ENCODE peak calls at places on chromosomes 16 and 17, in ten cellular contexts. One of them, this sample, is unnamed.

GRCh38 chr16:25988089-25988488 is 296.3 kb downstream of the HS3ST4 start:
- DNase-seq in stimulated activated CD4-positive, alpha-beta T cell treated with anti-CD3 and anti-CD28 coated beads, Interleukin-1b, Interleukin-23, amount 100 ng/mL, for 4 hours: no peak
- DNase-seq in GM19239: no peak
- DNase-seq in activated CD8-positive, alpha-beta memory T cell treated with anti-CD3 and anti-CD28 coated beads for 1 hour: no peak
- DNase-seq in stomach: no peak
- DNase-seq in stimulated activated CD8-positive, alpha-beta memory T cell treated with anti-CD3 and anti-CD28 coated beads, Interleukin-2, amount 100 ng/mL, for 48 hours: no peak
- DNase-seq in OCI-LY7: no peak
- DNase-seq in testis: no peak
- DNase-seq in lower lobe of right lung: no peak
- DNase-seq in NCI-H2171 treated with DMSO at 0.1 percent for 48 hours: peak
- DNase-seq in this sample: no peak

GRCh38 chr16:67286441-67287235 is 7.3 kb downstream of the PLEKHG4 start:
- DNase-seq in stimulated activated CD4-positive, alpha-beta T cell treated with anti-CD3 and anti-CD28 coated beads, Interleukin-1b, Interleukin-23, amount 100 ng/mL, for 4 hours: no peak
- DNase-seq in GM19239: no peak
- DNase-seq in activated CD8-positive, alpha-beta memory T cell treated with anti-CD3 and anti-CD28 coated beads for 1 hour: no peak
- DNase-seq in stomach: no peak
- DNase-seq in stimulated activated CD8-positive, alpha-beta memory T cell treated with anti-CD3 and anti-CD28 coated beads, Interleukin-2, amount 100 ng/mL, for 48 hours: no peak
- DNase-seq in OCI-LY7: no peak
- DNase-seq in testis: no peak
- DNase-seq in lower lobe of right lung: no peak
- DNase-seq in NCI-H2171 treated with DMSO at 0.1 percent for 48 hours: no peak
- DNase-seq in this sample: no peak

GRCh38 chr17:2697611-2698162 is 13.9 kb downstream of the CLUH start:
- DNase-seq in stimulated activated CD4-positive, alpha-beta T cell treated with anti-CD3 and anti-CD28 coated beads, Interleukin-1b, Interleukin-23, amount 100 ng/mL, for 4 hours: no peak
- DNase-seq in GM19239: peak
- DNase-seq in activated CD8-positive, alpha-beta memory T cell treated with anti-CD3 and anti-CD28 coated beads for 1 hour: no peak
- DNase-seq in stomach: no peak
- DNase-seq in stimulated activated CD8-positive, alpha-beta memory T cell treated with anti-CD3 and anti-CD28 coated beads, Interleukin-2, amount 100 ng/mL, for 48 hours: no peak
- DNase-seq in OCI-LY7: no peak
- DNase-seq in testis: peak
- DNase-seq in lower lobe of right lung: peak
- DNase-seq in NCI-H2171 treated with DMSO at 0.1 percent for 48 hours: no peak
- DNase-seq in this sample: peak

GRCh38 chr16:84530590-84530989 is 26.1 kb upstream of the MEAK7 start:
- DNase-seq in stimulated activated CD4-positive, alpha-beta T cell treated with anti-CD3 and anti-CD28 coated beads, Interleukin-1b, Interleukin-23, amount 100 ng/mL, for 4 hours: no peak
- DNase-seq in GM19239: no peak
- DNase-seq in activated CD8-positive, alpha-beta memory T cell treated with anti-CD3 and anti-CD28 coated beads for 1 hour: no peak
- DNase-seq in stomach: no peak
- DNase-seq in stimulated activated CD8-positive, alpha-beta memory T cell treated with anti-CD3 and anti-CD28 coated beads, Interleukin-2, amount 100 ng/mL, for 48 hours: no peak
- DNase-seq in OCI-LY7: no peak
- DNase-seq in testis: no peak
- DNase-seq in lower lobe of right lung: no peak
- DNase-seq in NCI-H2171 treated with DMSO at 0.1 percent for 48 hours: no peak
- DNase-seq in this sample: no peak

GRCh38 chr17:81512984-81513668 is 527 bp upstream of the ACTG1 start:
- DNase-seq in stimulated activated CD4-positive, alpha-beta T cell treated with anti-CD3 and anti-CD28 coated beads, Interleukin-1b, Interleukin-23, amount 100 ng/mL, for 4 hours: peak
- DNase-seq in GM19239: no peak
- DNase-seq in activated CD8-positive, alpha-beta memory T cell treated with anti-CD3 and anti-CD28 coated beads for 1 hour: peak
- DNase-seq in stomach: peak
- DNase-seq in stimulated activated CD8-positive, alpha-beta memory T cell treated with anti-CD3 and anti-CD28 coated beads, Interleukin-2, amount 100 ng/mL, for 48 hours: peak
- DNase-seq in OCI-LY7: peak
- DNase-seq in testis: peak
- DNase-seq in lower lobe of right lung: peak
- DNase-seq in NCI-H2171 treated with DMSO at 0.1 percent for 48 hours: peak
- DNase-seq in this sample: no peak

GRCh38 chr16:25063102-25063501 is 47.9 kb upstream of the ARHGAP17 start:
- DNase-seq in stimulated activated CD4-positive, alpha-beta T cell treated with anti-CD3 and anti-CD28 coated beads, Interleukin-1b, Interleukin-23, amount 100 ng/mL, for 4 hours: no peak
- DNase-seq in GM19239: no peak
- DNase-seq in activated CD8-positive, alpha-beta memory T cell treated with anti-CD3 and anti-CD28 coated beads for 1 hour: no peak
- DNase-seq in stomach: no peak
- DNase-seq in stimulated activated CD8-positive, alpha-beta memory T cell treated with anti-CD3 and anti-CD28 coated beads, Interleukin-2, amount 100 ng/mL, for 48 hours: no peak
- DNase-seq in OCI-LY7: no peak
- DNase-seq in testis: peak
- DNase-seq in lower lobe of right lung: no peak
- DNase-seq in NCI-H2171 treated with DMSO at 0.1 percent for 48 hours: no peak
- DNase-seq in this sample: no peak

GRCh38 chr17:73065376-73065775 is 27.1 kb downstream of the SLC39A11 start:
- DNase-seq in stimulated activated CD4-positive, alpha-beta T cell treated with anti-CD3 and anti-CD28 coated beads, Interleukin-1b, Interleukin-23, amount 100 ng/mL, for 4 hours: no peak
- DNase-seq in GM19239: no peak
- DNase-seq in activated CD8-positive, alpha-beta memory T cell treated with anti-CD3 and anti-CD28 coated beads for 1 hour: no peak
- DNase-seq in stomach: no peak
- DNase-seq in stimulated activated CD8-positive, alpha-beta memory T cell treated with anti-CD3 and anti-CD28 coated beads, Interleukin-2, amount 100 ng/mL, for 48 hours: no peak
- DNase-seq in OCI-LY7: no peak
- DNase-seq in testis: no peak
- DNase-seq in lower lobe of right lung: no peak
- DNase-seq in NCI-H2171 treated with DMSO at 0.1 percent for 48 hours: no peak
- DNase-seq in this sample: no peak

GRCh38 chr17:3911271-3912053 is 4.8 kb downstream of the P2RX1 start:
- DNase-seq in stimulated activated CD4-positive, alpha-beta T cell treated with anti-CD3 and anti-CD28 coated beads, Interleukin-1b, Interleukin-23, amount 100 ng/mL, for 4 hours: no peak
- DNase-seq in GM19239: peak
- DNase-seq in activated CD8-positive, alpha-beta memory T cell treated with anti-CD3 and anti-CD28 coated beads for 1 hour: no peak
- DNase-seq in stomach: no peak
- DNase-seq in stimulated activated CD8-positive, alpha-beta memory T cell treated with anti-CD3 and anti-CD28 coated beads, Interleukin-2, amount 100 ng/mL, for 48 hours: peak
- DNase-seq in OCI-LY7: peak
- DNase-seq in testis: no peak
- DNase-seq in lower lobe of right lung: no peak
- DNase-seq in NCI-H2171 treated with DMSO at 0.1 percent for 48 hours: peak
- DNase-seq in this sample: peak

GRCh38 chr17:78972507-78973105 is 7.1 kb downstream of the LGALS3BP start:
- DNase-seq in stimulated activated CD4-positive, alpha-beta T cell treated with anti-CD3 and anti-CD28 coated beads, Interleukin-1b, Interleukin-23, amount 100 ng/mL, for 4 hours: no peak
- DNase-seq in GM19239: no peak
- DNase-seq in activated CD8-positive, alpha-beta memory T cell treated with anti-CD3 and anti-CD28 coated beads for 1 hour: no peak
- DNase-seq in stomach: no peak
- DNase-seq in stimulated activated CD8-positive, alpha-beta memory T cell treated with anti-CD3 and anti-CD28 coated beads, Interleukin-2, amount 100 ng/mL, for 48 hours: no peak
- DNase-seq in OCI-LY7: no peak
- DNase-seq in testis: no peak
- DNase-seq in lower lobe of right lung: no peak
- DNase-seq in NCI-H2171 treated with DMSO at 0.1 percent for 48 hours: no peak
- DNase-seq in this sample: no peak

GRCh38 chr17:77473615-77474226 is 333.0 kb downstream of the SEC14L1 start:
- DNase-seq in stimulated activated CD4-positive, alpha-beta T cell treated with anti-CD3 and anti-CD28 coated beads, Interleukin-1b, Interleukin-23, amount 100 ng/mL, for 4 hours: no peak
- DNase-seq in GM19239: no peak
- DNase-seq in activated CD8-positive, alpha-beta memory T cell treated with anti-CD3 and anti-CD28 coated beads for 1 hour: no peak
- DNase-seq in stomach: no peak
- DNase-seq in stimulated activated CD8-positive, alpha-beta memory T cell treated with anti-CD3 and anti-CD28 coated beads, Interleukin-2, amount 100 ng/mL, for 48 hours: no peak
- DNase-seq in OCI-LY7: no peak
- DNase-seq in testis: no peak
- DNase-seq in lower lobe of right lung: no peak
- DNase-seq in NCI-H2171 treated with DMSO at 0.1 percent for 48 hours: no peak
- DNase-seq in this sample: no peak